ENCODE peak calls at places on chromosomes 2 and 18, in nine cellular contexts. One of them, this sample, is unnamed.

GRCh38 chr18:7096838-7097237 is 20.8 kb downstream of the LAMA1 start:
- DNase-seq in uterus: no peak
- DNase-seq in fibroblast of mammary gland: no peak
- DNase-seq in NCI-H1092: no peak
- DNase-seq in kidney: no peak
- DNase-seq in SHP77: no peak
- DNase-seq in WTC11: no peak
- DNase-seq in KG1: no peak
- DNase-seq in EL: no peak
- DNase-seq in this sample: no peak

GRCh38 chr18:48201337-48201705 is 207.9 kb downstream of the ZBTB7C start:
- DNase-seq in uterus: no peak
- DNase-seq in fibroblast of mammary gland: no peak
- DNase-seq in NCI-H1092: no peak
- DNase-seq in kidney: no peak
- DNase-seq in SHP77: no peak
- DNase-seq in WTC11: no peak
- DNase-seq in KG1: no peak
- DNase-seq in EL: peak
- DNase-seq in this sample: no peak

GRCh38 chr2:66574701-66575624 is 140.0 kb downstream of the MEIS1 start:
- DNase-seq in uterus: peak
- DNase-seq in fibroblast of mammary gland: peak
- DNase-seq in NCI-H1092: peak
- DNase-seq in kidney: peak
- DNase-seq in SHP77: peak
- DNase-seq in WTC11: peak
- DNase-seq in KG1: no peak
- DNase-seq in EL: peak
- DNase-seq in this sample: peak

GRCh38 chr2:46298522-46299351 is 1.5 kb downstream of the EPAS1 start:
- DNase-seq in uterus: peak
- DNase-seq in fibroblast of mammary gland: peak
- DNase-seq in NCI-H1092: no peak
- DNase-seq in kidney: peak
- DNase-seq in SHP77: no peak
- DNase-seq in WTC11: peak
- DNase-seq in KG1: no peak
- DNase-seq in EL: peak
- DNase-seq in this sample: peak

GRCh38 chr2:192978317-192978874 is 783.7 kb upstream of the TMEFF2 start:
- DNase-seq in uterus: no peak
- DNase-seq in fibroblast of mammary gland: no peak
- DNase-seq in NCI-H1092: peak
- DNase-seq in kidney: no peak
- DNase-seq in SHP77: peak
- DNase-seq in WTC11: no peak
- DNase-seq in KG1: no peak
- DNase-seq in EL: no peak
- DNase-seq in this sample: no peak

GRCh38 chr2:120551540-120551939 is 184.1 kb upstream of the GLI2 start:
- DNase-seq in uterus: no peak
- DNase-seq in fibroblast of mammary gland: no peak
- DNase-seq in NCI-H1092: no peak
- DNase-seq in kidney: no peak
- DNase-seq in SHP77: no peak
- DNase-seq in WTC11: no peak
- DNase-seq in KG1: no peak
- DNase-seq in EL: no peak
- DNase-seq in this sample: no peak

GRCh38 chr2:170822292-170822884 is 5.7 kb downstream of the GAD1 start:
- DNase-seq in uterus: no peak
- DNase-seq in fibroblast of mammary gland: no peak
- DNase-seq in NCI-H1092: no peak
- DNase-seq in kidney: no peak
- DNase-seq in SHP77: no peak
- DNase-seq in WTC11: peak
- DNase-seq in KG1: no peak
- DNase-seq in EL: peak
- DNase-seq in this sample: peak

GRCh38 chr18:58044370-58045264 is 591 bp downstream of the NEDD4L start:
- DNase-seq in uterus: peak
- DNase-seq in fibroblast of mammary gland: peak
- DNase-seq in NCI-H1092: peak
- DNase-seq in kidney: peak
- DNase-seq in SHP77: peak
- DNase-seq in WTC11: peak
- DNase-seq in KG1: no peak
- DNase-seq in EL: peak
- DNase-seq in this sample: peak

GRCh38 chr2:29528891-29529520 is 392.4 kb downstream of the ALK start:
- DNase-seq in uterus: no peak
- DNase-seq in fibroblast of mammary gland: peak
- DNase-seq in NCI-H1092: no peak
- DNase-seq in kidney: peak
- DNase-seq in SHP77: peak
- DNase-seq in WTC11: no peak
- DNase-seq in KG1: no peak
- DNase-seq in EL: peak
- DNase-seq in this sample: no peak

GRCh38 chr2:108585446-108585845 is 51.2 kb downstream of the LIMS1 start:
- DNase-seq in uterus: peak
- DNase-seq in fibroblast of mammary gland: peak
- DNase-seq in NCI-H1092: no peak
- DNase-seq in kidney: no peak
- DNase-seq in SHP77: no peak
- DNase-seq in WTC11: no peak
- DNase-seq in KG1: no peak
- DNase-seq in EL: no peak
- DNase-seq in this sample: no peak

GRCh38 chr2:186687774-186688173 is 6.1 kb upstream of the FAM171B start:
- DNase-seq in uterus: no peak
- DNase-seq in fibroblast of mammary gland: peak
- DNase-seq in NCI-H1092: no peak
- DNase-seq in kidney: no peak
- DNase-seq in SHP77: no peak
- DNase-seq in WTC11: no peak
- DNase-seq in KG1: no peak
- DNase-seq in EL: no peak
- DNase-seq in this sample: no peak

GRCh38 chr18:61348230-61348629 is 15.0 kb downstream of the CDH20 start:
- DNase-seq in uterus: no peak
- DNase-seq in fibroblast of mammary gland: no peak
- DNase-seq in NCI-H1092: no peak
- DNase-seq in kidney: no peak
- DNase-seq in SHP77: no peak
- DNase-seq in WTC11: no peak
- DNase-seq in KG1: no peak
- DNase-seq in EL: no peak
- DNase-seq in this sample: no peak

GRCh38 chr18:24600076-24600654 is 139.7 kb downstream of the HRH4 start:
- DNase-seq in uterus: no peak
- DNase-seq in fibroblast of mammary gland: peak
- DNase-seq in NCI-H1092: peak
- DNase-seq in kidney: no peak
- DNase-seq in SHP77: peak
- DNase-seq in WTC11: no peak
- DNase-seq in KG1: peak
- DNase-seq in EL: peak
- DNase-seq in this sample: no peak

GRCh38 chr2:219001577-219002394 is 8.6 kb upstream of the CRYBA2 start:
- DNase-seq in uterus: no peak
- DNase-seq in fibroblast of mammary gland: no peak
- DNase-seq in NCI-H1092: peak
- DNase-seq in kidney: peak
- DNase-seq in SHP77: peak
- DNase-seq in WTC11: peak
- DNase-seq in KG1: no peak
- DNase-seq in EL: no peak
- DNase-seq in this sample: peak

GRCh38 chr2:218295029-218295428 is 2.7 kb upstream of the TMBIM1 start:
- DNase-seq in uterus: no peak
- DNase-seq in fibroblast of mammary gland: no peak
- DNase-seq in NCI-H1092: no peak
- DNase-seq in kidney: no peak
- DNase-seq in SHP77: no peak
- DNase-seq in WTC11: no peak
- DNase-seq in KG1: no peak
- DNase-seq in EL: no peak
- DNase-seq in this sample: no peak

GRCh38 chr2:48131503-48132293 is 225.4 kb upstream of the FBXO11 start:
- DNase-seq in uterus: no peak
- DNase-seq in fibroblast of mammary gland: peak
- DNase-seq in NCI-H1092: peak
- DNase-seq in kidney: no peak
- DNase-seq in SHP77: no peak
- DNase-seq in WTC11: no peak
- DNase-seq in KG1: no peak
- DNase-seq in EL: peak
- DNase-seq in this sample: no peak

GRCh38 chr2:28134857-28135256 is 244.3 kb downstream of the BABAM2 start:
- DNase-seq in uterus: no peak
- DNase-seq in fibroblast of mammary gland: no peak
- DNase-seq in NCI-H1092: no peak
- DNase-seq in kidney: no peak
- DNase-seq in SHP77: no peak
- DNase-seq in WTC11: no peak
- DNase-seq in KG1: no peak
- DNase-seq in EL: no peak
- DNase-seq in this sample: no peak

GRCh38 chr2:131054488-131054887 is 38.8 kb downstream of the FAM168B start:
- DNase-seq in uterus: no peak
- DNase-seq in fibroblast of mammary gland: no peak
- DNase-seq in NCI-H1092: no peak
- DNase-seq in kidney: no peak
- DNase-seq in SHP77: no peak
- DNase-seq in WTC11: no peak
- DNase-seq in KG1: no peak
- DNase-seq in EL: no peak
- DNase-seq in this sample: no peak

GRCh38 chr2:180184506-180184905 is 177.4 kb upstream of the CWC22 start:
- DNase-seq in uterus: no peak
- DNase-seq in fibroblast of mammary gland: peak
- DNase-seq in NCI-H1092: no peak
- DNase-seq in kidney: no peak
- DNase-seq in SHP77: no peak
- DNase-seq in WTC11: no peak
- DNase-seq in KG1: no peak
- DNase-seq in EL: peak
- DNase-seq in this sample: no peak

GRCh38 chr2:79832540-79833234 is 319.8 kb downstream of the CTNNA2 start:
- DNase-seq in uterus: no peak
- DNase-seq in fibroblast of mammary gland: no peak
- DNase-seq in NCI-H1092: peak
- DNase-seq in kidney: no peak
- DNase-seq in SHP77: peak
- DNase-seq in WTC11: no peak
- DNase-seq in KG1: no peak
- DNase-seq in EL: no peak
- DNase-seq in this sample: no peak

GRCh38 chr2:100884145-100884621 is 64.2 kb downstream of the NPAS2 start:
- DNase-seq in uterus: no peak
- DNase-seq in fibroblast of mammary gland: no peak
- DNase-seq in NCI-H1092: no peak
- DNase-seq in kidney: no peak
- DNase-seq in SHP77: no peak
- DNase-seq in WTC11: no peak
- DNase-seq in KG1: no peak
- DNase-seq in EL: no peak
- DNase-seq in this sample: no peak